ENCODE peak calls at places on chromosomes 12 and 14, in five cellular contexts. One of them, this sample, is unnamed.

GRCh38 chr14:103194256-103195045 is 71.2 kb downstream of the TNFAIP2 start:
- DNase-seq in mesothelial cell of epicardium: no peak
- DNase-seq in CD8-positive, alpha-beta T cell: no peak
- DNase-seq in pancreas: no peak
- DNase-seq in fibroblast of pulmonary artery: peak
- DNase-seq in this sample: no peak

GRCh38 chr12:123483602-123484273 is 25.8 kb downstream of the SNRNP35 start:
- DNase-seq in fibroblast of pulmonary artery: no peak
- DNase-seq in pancreas: peak
- DNase-seq in CD8-positive, alpha-beta T cell: no peak
- DNase-seq in mesothelial cell of epicardium: no peak
- DNase-seq in this sample: no peak

GRCh38 chr14:81529391-81529790 is 4.3 kb downstream of the SEL1L start:
- DNase-seq in fibroblast of pulmonary artery: peak
- DNase-seq in CD8-positive, alpha-beta T cell: no peak
- DNase-seq in pancreas: no peak
- DNase-seq in mesothelial cell of epicardium: no peak
- DNase-seq in this sample: no peak

GRCh38 chr12:78241472-78241871 is 410.8 kb downstream of the NAV3 start:
- DNase-seq in fibroblast of pulmonary artery: no peak
- DNase-seq in pancreas: no peak
- DNase-seq in mesothelial cell of epicardium: no peak
- DNase-seq in CD8-positive, alpha-beta T cell: no peak
- DNase-seq in this sample: no peak

GRCh38 chr14:75738192-75738591 is 77.1 kb downstream of the TTLL5 start:
- DNase-seq in pancreas: no peak
- DNase-seq in mesothelial cell of epicardium: no peak
- DNase-seq in CD8-positive, alpha-beta T cell: no peak
- DNase-seq in fibroblast of pulmonary artery: peak
- DNase-seq in this sample: no peak

GRCh38 chr12:39440101-39440500 is 2.8 kb downstream of the KIF21A start:
- DNase-seq in mesothelial cell of epicardium: no peak
- DNase-seq in pancreas: no peak
- DNase-seq in fibroblast of pulmonary artery: no peak
- DNase-seq in CD8-positive, alpha-beta T cell: no peak
- DNase-seq in this sample: no peak

GRCh38 chr12:114920828-114921579 is 237.0 kb upstream of the TBX3 start:
- DNase-seq in fibroblast of pulmonary artery: peak
- DNase-seq in mesothelial cell of epicardium: no peak
- DNase-seq in CD8-positive, alpha-beta T cell: no peak
- DNase-seq in pancreas: no peak
- DNase-seq in this sample: no peak

GRCh38 chr12:12999959-13000615 is at the start of gene HEBP1:
- DNase-seq in mesothelial cell of epicardium: peak
- DNase-seq in fibroblast of pulmonary artery: peak
- DNase-seq in CD8-positive, alpha-beta T cell: peak
- DNase-seq in pancreas: peak
- DNase-seq in this sample: peak

GRCh38 chr12:63940295-63940997 is 95.9 kb downstream of the SRGAP1 start:
- DNase-seq in fibroblast of pulmonary artery: no peak
- DNase-seq in mesothelial cell of epicardium: no peak
- DNase-seq in pancreas: no peak
- DNase-seq in CD8-positive, alpha-beta T cell: no peak
- DNase-seq in this sample: no peak

GRCh38 chr14:21454843-21455550 is 926 bp downstream of the CHD8 start:
- DNase-seq in pancreas: no peak
- DNase-seq in CD8-positive, alpha-beta T cell: no peak
- DNase-seq in fibroblast of pulmonary artery: no peak
- DNase-seq in mesothelial cell of epicardium: no peak
- DNase-seq in this sample: no peak

GRCh38 chr14:88411039-88411438 is 25.6 kb downstream of the SPATA7 start:
- DNase-seq in mesothelial cell of epicardium: no peak
- DNase-seq in pancreas: no peak
- DNase-seq in fibroblast of pulmonary artery: no peak
- DNase-seq in CD8-positive, alpha-beta T cell: no peak
- DNase-seq in this sample: no peak

GRCh38 chr12:62689042-62689839 is 222.6 kb downstream of the MON2 start:
- DNase-seq in mesothelial cell of epicardium: no peak
- DNase-seq in pancreas: no peak
- DNase-seq in CD8-positive, alpha-beta T cell: no peak
- DNase-seq in fibroblast of pulmonary artery: no peak
- DNase-seq in this sample: no peak

GRCh38 chr14:102362084-102362483 is 606 bp downstream of the CINP start:
- DNase-seq in pancreas: no peak
- DNase-seq in fibroblast of pulmonary artery: peak
- DNase-seq in CD8-positive, alpha-beta T cell: peak
- DNase-seq in mesothelial cell of epicardium: no peak
- DNase-seq in this sample: peak

GRCh38 chr12:53265783-53266182 is 2.3 kb upstream of the ESPL1 start:
- DNase-seq in pancreas: no peak
- DNase-seq in mesothelial cell of epicardium: no peak
- DNase-seq in CD8-positive, alpha-beta T cell: no peak
- DNase-seq in fibroblast of pulmonary artery: no peak
- DNase-seq in this sample: no peak

GRCh38 chr14:104245723-104246122 is 107.3 kb downstream of the KIF26A start:
- DNase-seq in pancreas: no peak
- DNase-seq in fibroblast of pulmonary artery: no peak
- DNase-seq in mesothelial cell of epicardium: no peak
- DNase-seq in CD8-positive, alpha-beta T cell: no peak
- DNase-seq in this sample: no peak

GRCh38 chr12:124570810-124571209 is 3.4 kb upstream of the NCOR2 start:
- DNase-seq in fibroblast of pulmonary artery: no peak
- DNase-seq in mesothelial cell of epicardium: no peak
- DNase-seq in CD8-positive, alpha-beta T cell: no peak
- DNase-seq in pancreas: no peak
- DNase-seq in this sample: no peak

GRCh38 chr12:124567035-124567672 is at the start of gene NCOR2:
- DNase-seq in mesothelial cell of epicardium: peak
- DNase-seq in fibroblast of pulmonary artery: no peak
- DNase-seq in CD8-positive, alpha-beta T cell: peak
- DNase-seq in pancreas: no peak
- DNase-seq in this sample: peak

GRCh38 chr12:124569375-124570148 is 2.1 kb upstream of the NCOR2 start:
- DNase-seq in pancreas: no peak
- DNase-seq in fibroblast of pulmonary artery: no peak
- DNase-seq in CD8-positive, alpha-beta T cell: no peak
- DNase-seq in mesothelial cell of epicardium: no peak
- DNase-seq in this sample: no peak

GRCh38 chr12:124567673-124568373 is 411 bp upstream of the NCOR2 start:
- DNase-seq in pancreas: peak
- DNase-seq in CD8-positive, alpha-beta T cell: peak
- DNase-seq in fibroblast of pulmonary artery: peak
- DNase-seq in mesothelial cell of epicardium: peak
- DNase-seq in this sample: peak

DNA sequence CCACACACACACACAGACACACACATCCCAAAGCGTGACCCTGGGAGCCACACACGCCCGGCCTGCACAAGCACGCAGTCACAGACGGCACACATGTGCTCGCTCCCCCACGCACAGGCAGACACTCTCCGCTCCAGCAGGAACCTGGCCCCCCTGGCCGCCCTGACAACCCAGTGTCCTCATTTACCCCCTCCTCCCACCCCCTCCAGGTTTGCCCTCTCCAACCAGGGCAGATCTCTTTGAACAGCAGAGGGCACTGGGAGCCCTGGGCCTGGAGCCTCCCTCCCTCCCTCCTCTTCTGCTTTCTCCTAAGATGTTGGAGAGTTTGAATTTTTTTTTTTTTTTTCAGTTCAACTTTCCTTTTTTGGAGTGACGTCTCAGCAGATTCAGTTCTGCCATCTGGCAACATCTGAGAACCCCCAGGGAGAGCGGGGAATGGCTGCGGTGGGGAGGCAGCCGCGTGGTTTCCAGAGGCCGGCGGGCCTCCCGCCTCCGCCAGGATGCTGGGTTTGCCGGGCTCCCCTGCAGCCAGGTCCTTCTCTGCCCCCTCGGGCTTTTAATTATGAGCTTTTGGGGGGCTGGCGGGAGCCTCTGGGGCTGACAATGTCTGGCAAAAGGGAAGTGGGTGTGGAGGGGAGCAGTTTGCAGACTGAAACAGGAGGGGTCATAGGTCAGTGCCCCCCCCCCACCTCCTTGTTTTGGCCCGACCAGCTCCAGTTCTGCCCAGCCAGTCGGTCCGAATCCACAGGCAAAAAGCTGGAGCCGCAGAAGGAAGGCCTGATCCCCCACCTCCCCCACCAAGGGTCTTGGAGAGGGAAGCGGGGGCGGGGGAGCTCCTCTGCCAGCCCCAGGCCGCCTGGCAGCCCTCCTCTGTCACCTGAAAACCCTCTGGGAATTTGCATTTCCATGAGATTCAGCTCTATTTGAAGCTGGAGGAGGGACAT is 1.3 kb upstream of the NCOR2 start:
- DNase-seq in pancreas: no peak
- DNase-seq in CD8-positive, alpha-beta T cell: no peak
- DNase-seq in mesothelial cell of epicardium: no peak
- DNase-seq in fibroblast of pulmonary artery: peak
- DNase-seq in this sample: no peak
- TF ChIP-seq CTCF in pancreas: no peak
- TF ChIP-seq CTCF in CD8-positive, alpha-beta T cell: no peak
- TF ChIP-seq CTCF in mesothelial cell of epicardium: no peak
- TF ChIP-seq CTCF in fibroblast of pulmonary artery: peak
- TF ChIP-seq CTCF in this sample: no peak

GRCh38 chr14:61492474-61492873 is 171.1 kb downstream of the PRKCH start:
- DNase-seq in pancreas: no peak
- DNase-seq in fibroblast of pulmonary artery: no peak
- DNase-seq in CD8-positive, alpha-beta T cell: no peak
- DNase-seq in mesothelial cell of epicardium: no peak
- DNase-seq in this sample: no peak
- TF ChIP-seq CTCF in pancreas: no peak
- TF ChIP-seq CTCF in fibroblast of pulmonary artery: no peak
- TF ChIP-seq CTCF in CD8-positive, alpha-beta T cell: no peak
- TF ChIP-seq CTCF in mesothelial cell of epicardium: no peak
- TF ChIP-seq CTCF in this sample: no peak

DNA sequence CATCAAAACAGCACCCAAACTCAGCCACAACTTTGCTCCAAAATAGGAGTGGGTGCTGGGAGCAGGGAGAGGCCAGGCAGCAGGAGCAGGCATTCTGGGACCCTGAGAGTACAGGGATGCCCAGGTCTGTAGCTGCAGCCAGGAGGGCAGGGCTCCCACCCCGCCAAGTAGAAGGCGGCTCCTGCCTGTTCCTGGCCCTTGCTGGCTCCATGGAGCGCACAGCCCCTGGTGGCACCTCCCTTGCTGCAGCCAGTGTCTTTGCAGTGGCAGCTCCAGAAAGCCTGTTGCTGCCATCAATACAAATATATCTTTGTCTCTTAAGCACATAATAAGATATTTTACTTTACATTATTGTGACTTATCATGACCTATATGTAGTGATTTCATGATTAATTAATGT is 1096.5 kb downstream of the FSCB start:
- DNase-seq in mesothelial cell of epicardium: no peak
- DNase-seq in fibroblast of pulmonary artery: no peak
- DNase-seq in CD8-positive, alpha-beta T cell: no peak
- DNase-seq in pancreas: peak
- DNase-seq in this sample: no peak
- TF ChIP-seq CTCF in mesothelial cell of epicardium: no peak
- TF ChIP-seq CTCF in fibroblast of pulmonary artery: no peak
- TF ChIP-seq CTCF in CD8-positive, alpha-beta T cell: no peak
- TF ChIP-seq CTCF in pancreas: no peak
- TF ChIP-seq CTCF in this sample: no peak

DNA sequence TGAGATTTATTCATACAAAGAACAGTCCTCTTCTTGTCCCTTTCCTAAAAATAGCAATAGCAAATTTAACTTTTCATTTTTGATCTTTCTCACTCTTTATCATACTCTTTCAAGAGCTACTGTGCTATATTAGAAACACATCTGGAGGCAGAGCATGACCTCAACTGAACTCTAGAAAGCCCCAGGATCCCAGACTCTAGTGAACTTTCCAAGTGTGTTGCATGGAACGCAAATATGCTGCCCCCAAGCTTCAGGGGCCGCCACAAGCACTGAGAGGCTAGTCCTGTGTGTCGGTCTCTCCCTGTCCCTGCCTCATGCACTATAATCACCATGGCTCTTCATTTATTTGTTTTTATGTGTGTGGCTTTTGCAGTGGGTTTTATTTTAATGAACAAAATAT is 38.7 kb upstream of the ZNF641 start:
- DNase-seq in mesothelial cell of epicardium: no peak
- DNase-seq in CD8-positive, alpha-beta T cell: no peak
- DNase-seq in pancreas: no peak
- DNase-seq in fibroblast of pulmonary artery: no peak
- DNase-seq in this sample: no peak
- TF ChIP-seq CTCF in mesothelial cell of epicardium: no peak
- TF ChIP-seq CTCF in CD8-positive, alpha-beta T cell: no peak
- TF ChIP-seq CTCF in pancreas: no peak
- TF ChIP-seq CTCF in fibroblast of pulmonary artery: no peak
- TF ChIP-seq CTCF in this sample: no peak

GRCh38 chr12:31387011-31387410 is 61.1 kb upstream of the SINHCAF start:
- DNase-seq in pancreas: no peak
- DNase-seq in mesothelial cell of epicardium: no peak
- DNase-seq in fibroblast of pulmonary artery: no peak
- DNase-seq in CD8-positive, alpha-beta T cell: no peak
- DNase-seq in this sample: no peak

GRCh38 chr12:31387466-31387865 is 61.5 kb upstream of the SINHCAF start:
- DNase-seq in pancreas: no peak
- DNase-seq in CD8-positive, alpha-beta T cell: no peak
- DNase-seq in mesothelial cell of epicardium: no peak
- DNase-seq in fibroblast of pulmonary artery: no peak
- DNase-seq in this sample: no peak

GRCh38 chr12:31390991-31391390 is 65.0 kb upstream of the SINHCAF start:
- DNase-seq in pancreas: no peak
- DNase-seq in CD8-positive, alpha-beta T cell: no peak
- DNase-seq in fibroblast of pulmonary artery: no peak
- DNase-seq in mesothelial cell of epicardium: no peak
- DNase-seq in this sample: no peak

GRCh38 chr12:31388713-31389112 is 62.8 kb upstream of the SINHCAF start:
- DNase-seq in mesothelial cell of epicardium: no peak
- DNase-seq in pancreas: no peak
- DNase-seq in fibroblast of pulmonary artery: no peak
- DNase-seq in CD8-positive, alpha-beta T cell: no peak
- DNase-seq in this sample: no peak

DNA sequence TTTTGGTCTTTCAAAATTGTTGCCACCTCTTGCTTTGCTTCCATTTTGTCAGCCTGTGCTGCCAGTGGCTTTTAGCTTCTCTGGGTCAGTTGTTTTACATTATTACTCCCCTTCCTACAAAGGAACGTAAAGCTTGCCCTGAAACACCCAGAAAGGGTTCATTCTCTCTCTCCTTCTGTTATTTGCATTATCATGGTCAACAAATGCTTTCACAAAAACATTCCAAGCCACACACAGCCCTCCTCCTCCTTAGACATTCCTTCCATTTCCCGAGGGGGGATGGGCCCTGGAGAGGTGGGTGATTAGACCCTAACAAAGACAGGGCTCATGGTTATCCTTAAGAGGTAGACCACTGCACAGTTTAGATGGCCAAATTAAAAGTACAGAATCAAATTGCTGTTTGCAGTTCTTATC is 60.4 kb upstream of the SINHCAF start:
- DNase-seq in pancreas: no peak
- DNase-seq in fibroblast of pulmonary artery: no peak
- DNase-seq in mesothelial cell of epicardium: no peak
- DNase-seq in CD8-positive, alpha-beta T cell: no peak
- DNase-seq in this sample: no peak
- TF ChIP-seq CTCF in pancreas: no peak
- TF ChIP-seq CTCF in fibroblast of pulmonary artery: no peak
- TF ChIP-seq CTCF in mesothelial cell of epicardium: no peak
- TF ChIP-seq CTCF in CD8-positive, alpha-beta T cell: no peak
- TF ChIP-seq CTCF in this sample: no peak

This sample was measured in natural killer cell.